ENCODE peak calls at places on chromosomes 13 and 19, in nine cellular contexts. H, C, J, E, X, Q, F, R and V are unnamed samples. For H3K4me1, the result is how much of the 10 kb centered on the place peaks cover.

GRCh38 chr19:13839193-13839937 is 37.6 kb upstream of the NANOS3 start:
- DNase-seq in H (peak), C (no peak), J (peak), E (peak), X (peak), Q (peak), F (peak), R (no peak), V (peak)

GRCh38 chr13:49400755-49401659 is 42.9 kb downstream of the CAB39L start:
- DNase-seq in H (peak), C (no peak), J (no peak), E (no peak), X (no peak), Q (peak), F (peak), R (peak), V (no peak)

GRCh38 chr19:11735375-11735774 is 3.4 kb downstream of the ZNF823 start:
- DNase-seq in H (no peak), C (no peak), J (no peak), E (no peak), X (no peak), Q (no peak), F (no peak), R (no peak), V (no peak)

GRCh38 chr13:103730407-103730806 is 664.2 kb upstream of the SLC10A2 start:
- DNase-seq in H (peak), C (no peak), J (no peak), E (no peak), X (no peak), Q (no peak), F (no peak), R (no peak), V (no peak)

GRCh38 chr19:1261512-1261862 is 7.6 kb upstream of the CIRBP start:
- DNase-seq in H (peak), C (no peak), J (peak), E (no peak), X (peak), Q (peak), F (no peak), R (no peak), V (peak)

GRCh38 chr19:607301-608154 is 17.8 kb downstream of the HCN2 start:
- DNase-seq in H (no peak), C (no peak), J (no peak), E (no peak), X (no peak), Q (no peak), F (no peak), R (no peak), V (no peak)

GRCh38 chr13:53357582-53357981 is 329.0 kb downstream of the OLFM4 start:
- DNase-seq in H (no peak), C (no peak), J (no peak), E (no peak), X (no peak), Q (no peak), F (no peak), R (no peak), V (no peak)

GRCh38 chr19:391199-391557 is 17.8 kb downstream of the C2CD4C start:
- DNase-seq in H (no peak), C (no peak), J (no peak), E (peak), X (no peak), Q (no peak), F (no peak), R (no peak), V (no peak)

GRCh38 chr13:111668451-111668850 is 348.0 kb downstream of the TEX29 start:
- DNase-seq in H (no peak), C (no peak), J (no peak), E (no peak), X (no peak), Q (no peak), F (no peak), R (no peak), V (peak)

GRCh38 chr13:67023088-67023893 is 206.8 kb downstream of the PCDH9 start:
- DNase-seq in H (no peak), C (no peak), J (no peak), E (no peak), X (no peak), Q (no peak), F (no peak), R (peak), V (no peak)

GRCh38 chr19:40771101-40771539 is 4.2 kb upstream of the MIA start:
- DNase-seq in H (no peak), C (no peak), J (no peak), E (no peak), X (peak), Q (peak), F (no peak), R (no peak), V (no peak)

GRCh38 chr13:71621152-71622124 is 245.6 kb downstream of the DACH1 start:
- DNase-seq in H (no peak), C (no peak), J (no peak), E (no peak), X (no peak), Q (no peak), F (no peak), R (no peak), V (no peak)

GRCh38 chr13:66069570-66069969 is 1160.6 kb downstream of the PCDH9 start:
- DNase-seq in H (no peak), C (no peak), J (no peak), E (no peak), X (no peak), Q (no peak), F (no peak), R (no peak), V (no peak)

GRCh38 chr19:20247016-20247683 is 80.1 kb downstream of the ZNF486 start:
- DNase-seq in H (peak), C (no peak), J (peak), E (no peak), X (no peak), Q (peak), F (peak), R (peak), V (peak)

GRCh38 chr13:99605417-99606321 is 104.4 kb downstream of the TM9SF2 start:
- DNase-seq in H (peak), C (peak), J (peak), E (peak), X (no peak), Q (peak), F (peak), R (peak), V (peak)

GRCh38 chr19:49848938-49849337 is 2.0 kb upstream of the PTOV1 start:
- DNase-seq in H (no peak), C (no peak), J (no peak), E (no peak), X (no peak), Q (no peak), F (no peak), R (no peak), V (no peak)

GRCh38 chr19:49847731-49848696 is 2.9 kb upstream of the PTOV1 start:
- DNase-seq in H (no peak), C (peak), J (no peak), E (no peak), X (peak), Q (peak), F (no peak), R (no peak), V (no peak)

GRCh38 chr19:49850221-49850486 is 805 bp upstream of the PTOV1 start:
- DNase-seq in H (no peak), C (no peak), J (no peak), E (no peak), X (no peak), Q (no peak), F (no peak), R (no peak), V (no peak)

GRCh38 chr19:49850487-49851342 is at the start of gene PTOV1:
- DNase-seq in H (peak), C (peak), J (peak), E (peak), X (peak), Q (peak), F (peak), R (peak), V (peak)

DNA sequence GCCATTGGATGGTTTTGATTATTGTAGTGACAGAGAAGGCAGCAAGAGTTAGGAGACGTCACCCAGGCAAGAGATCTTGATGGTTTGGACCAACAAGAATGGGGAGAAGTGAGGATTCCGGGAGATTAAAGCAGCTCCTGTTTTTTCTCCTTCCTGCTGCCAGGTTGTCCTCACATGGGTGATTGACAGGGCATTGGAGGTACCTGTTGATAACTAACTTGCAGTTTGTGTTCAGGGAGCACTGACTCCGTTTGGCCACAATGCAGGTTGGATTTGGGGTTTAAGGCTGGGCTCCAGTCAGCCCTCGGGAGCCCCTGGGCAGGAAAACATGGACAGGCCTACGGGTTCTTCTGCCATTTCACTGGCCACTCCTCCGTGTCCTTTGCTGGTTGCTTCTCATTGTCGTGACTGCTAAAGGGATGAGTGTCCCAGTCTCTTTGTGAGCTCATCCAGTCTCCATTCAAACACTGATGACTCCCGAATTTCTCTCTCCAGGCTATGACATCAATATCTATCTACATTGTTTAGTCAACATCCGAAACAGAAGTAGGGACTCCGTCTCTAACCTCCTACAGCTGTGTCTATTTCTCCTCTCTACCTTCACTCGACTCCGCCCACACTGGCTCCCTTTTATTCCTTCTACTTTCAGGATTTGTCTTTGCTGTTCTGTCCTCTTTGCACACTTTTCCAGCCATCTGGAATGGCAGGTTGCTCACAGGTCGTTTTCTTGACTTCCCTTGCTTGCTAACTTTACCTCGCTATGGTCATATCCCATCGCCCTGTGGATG is 1.3 kb upstream of the PTOV1 start:
- DNase-seq in H (no peak), C (no peak), J (no peak), E (no peak), X (no peak), Q (no peak), F (no peak), R (no peak), V (no peak)
- H3K4me3 ChIP-seq in H (peak), C (peak), J (peak), E (no peak), X (no peak), Q (peak), F (peak), R (peak), V (peak)

GRCh38 chr19:46470376-46470775 is 987 bp downstream of the PNMA8A start:
- DNase-seq in H (no peak), C (no peak), J (peak), E (no peak), X (no peak), Q (no peak), F (no peak), R (no peak), V (no peak)

GRCh38 chr19:46474211-46474610 is 2.8 kb upstream of the PNMA8A start:
- DNase-seq in H (no peak), C (no peak), J (peak), E (no peak), X (no peak), Q (peak), F (no peak), R (no peak), V (no peak)

GRCh38 chr19:46472592-46472991 is 1.2 kb upstream of the PNMA8A start:
- DNase-seq in H (no peak), C (no peak), J (peak), E (no peak), X (no peak), Q (peak), F (no peak), R (no peak), V (no peak)

GRCh38 chr19:46471116-46471733 is at the start of gene PNMA8A:
- DNase-seq in H (peak), C (no peak), J (peak), E (peak), X (peak), Q (peak), F (peak), R (peak), V (peak)

DNA sequence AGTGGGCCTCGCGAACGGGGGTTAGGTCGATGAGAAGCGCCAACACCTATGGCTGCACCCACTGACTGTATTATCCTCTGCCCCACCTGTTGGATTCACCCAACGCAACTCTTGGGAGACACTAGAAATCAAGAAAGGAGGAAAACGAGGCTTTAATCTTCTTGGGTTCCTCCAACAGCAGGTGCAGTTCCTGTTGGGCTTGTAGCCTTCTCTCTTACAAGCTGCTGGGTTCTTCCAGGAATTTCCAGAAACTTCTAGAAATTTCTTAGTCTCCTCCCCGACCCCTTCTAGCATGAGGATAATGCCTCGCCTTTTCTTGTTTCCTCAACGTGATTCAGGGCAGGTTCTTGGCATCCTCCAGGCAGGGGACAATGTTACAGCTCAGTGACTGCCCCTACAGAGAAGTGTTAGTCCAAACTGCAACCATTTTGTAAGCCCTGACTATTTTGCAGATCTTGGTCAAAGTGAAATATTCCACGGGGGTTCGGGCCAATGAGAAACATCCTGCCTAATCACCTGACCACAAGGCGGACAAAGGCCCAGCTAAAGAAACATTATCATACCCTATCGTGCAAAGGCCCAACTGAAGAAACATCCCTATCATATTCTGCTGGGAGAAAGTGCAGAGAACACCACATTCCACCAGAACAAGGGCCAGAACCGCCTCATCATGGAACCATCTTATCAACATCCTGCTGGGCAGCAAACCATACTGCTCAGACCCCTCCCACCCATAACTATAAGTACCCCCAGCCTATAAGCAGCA is 598 bp upstream of the PNMA8A start:
- DNase-seq in H (no peak), C (no peak), J (peak), E (no peak), X (no peak), Q (peak), F (no peak), R (no peak), V (no peak)
- H3K4me1 ChIP-seq in H (under half), C (under half), J (under half), E (under half), X (under half), Q (under half), F (under half), R (under half), V (under half)

GRCh38 chr13:41547253-41548000 is 90.1 kb downstream of the RGCC start:
- DNase-seq in H (peak), C (no peak), J (no peak), E (no peak), X (no peak), Q (no peak), F (no peak), R (no peak), V (peak)
- H3K27ac ChIP-seq in H (peak), C (no peak), J (peak), E (no peak), X (no peak), Q (no peak), F (peak), R (no peak), V (peak)

GRCh38 chr19:2487780-2488330 is 11.9 kb downstream of the GADD45B start:
- DNase-seq in H (no peak), C (no peak), J (no peak), E (peak), X (no peak), Q (peak), F (no peak), R (no peak), V (peak)

GRCh38 chr19:2487090-2487489 is 11.2 kb downstream of the GADD45B start:
- DNase-seq in H (no peak), C (no peak), J (no peak), E (no peak), X (no peak), Q (peak), F (no peak), R (no peak), V (peak)

GRCh38 chr19:2488942-2489731 is 13.2 kb downstream of the GADD45B start:
- DNase-seq in H (peak), C (no peak), J (peak), E (peak), X (peak), Q (peak), F (peak), R (no peak), V (peak)

GRCh38 chr19:2490659-2491058 is 14.7 kb downstream of the GADD45B start:
- DNase-seq in H (no peak), C (no peak), J (no peak), E (no peak), X (no peak), Q (peak), F (no peak), R (no peak), V (no peak)

DNA sequence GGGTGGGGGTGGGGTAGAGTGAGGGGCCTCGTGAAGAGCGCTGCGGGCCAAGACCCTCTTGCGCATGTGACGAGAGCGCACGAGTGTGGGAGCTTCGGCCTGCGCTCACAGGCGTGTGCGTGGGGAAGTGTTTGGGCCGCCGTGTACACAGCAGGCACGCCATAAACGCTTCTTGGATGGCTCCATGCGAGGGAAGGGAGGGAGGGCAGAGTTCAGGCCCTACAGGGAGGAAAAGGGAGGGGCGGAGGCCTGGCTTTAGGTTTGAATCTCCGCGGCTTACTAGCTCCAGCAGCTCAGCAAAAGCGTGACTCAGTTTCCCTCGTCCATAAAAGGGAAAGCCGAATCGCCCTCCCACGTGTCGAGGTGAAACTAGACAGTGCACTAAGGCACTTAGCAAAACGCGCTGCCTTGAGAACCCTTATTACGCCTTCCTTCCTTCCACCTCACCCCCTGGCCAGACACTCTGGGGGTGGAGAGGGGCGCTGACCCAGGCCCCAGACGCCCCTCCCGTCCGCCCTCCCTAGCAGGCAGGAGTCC is 12.5 kb downstream of the GADD45B start:
- DNase-seq in H (no peak), C (no peak), J (no peak), E (no peak), X (no peak), Q (peak), F (no peak), R (no peak), V (no peak)
- H3K4me3 ChIP-seq in H (no peak), C (no peak), J (peak), E (peak), X (peak), Q (no peak), F (peak), R (no peak), V (no peak)

DNA sequence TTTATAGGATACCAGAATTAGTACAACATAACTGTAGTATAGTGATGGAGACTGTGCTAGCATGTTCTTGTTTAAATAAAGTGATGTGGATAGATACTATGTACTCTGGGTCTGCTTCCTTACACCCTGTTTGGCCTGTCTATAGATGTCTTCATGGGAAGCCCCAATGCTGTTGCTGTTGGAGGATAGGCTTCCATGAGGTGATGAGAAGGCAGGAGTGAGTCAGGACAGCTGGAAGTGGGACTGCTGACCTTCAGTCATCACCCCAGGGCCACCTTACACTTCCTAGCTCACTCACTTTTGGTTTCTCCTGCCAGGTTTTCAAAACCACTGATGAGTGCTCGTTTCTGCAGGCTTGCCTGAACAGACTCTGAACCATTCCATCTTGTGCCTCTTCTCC is 4.2 kb downstream of the KCTD4 start:
- DNase-seq in H (no peak), C (no peak), J (no peak), E (no peak), X (no peak), Q (no peak), F (peak), R (no peak), V (no peak)
- H3K4me1 ChIP-seq in H (under half), C (under half), J (under half), E (under half), X (under half), Q (under half), F (under half), R (under half), V (under half)

GRCh38 chr19:4043410-4043809 is 23.3 kb downstream of the ZBTB7A start:
- DNase-seq in H (no peak), C (no peak), J (no peak), E (no peak), X (no peak), Q (no peak), F (no peak), R (no peak), V (no peak)

GRCh38 chr19:4043966-4044365 is 22.7 kb downstream of the ZBTB7A start:
- DNase-seq in H (no peak), C (no peak), J (no peak), E (no peak), X (no peak), Q (no peak), F (peak), R (no peak), V (no peak)

GRCh38 chr19:4042731-4043082 is 24.0 kb downstream of the ZBTB7A start:
- DNase-seq in H (no peak), C (no peak), J (peak), E (no peak), X (no peak), Q (no peak), F (peak), R (no peak), V (no peak)

GRCh38 chr19:4044927-4045557 is 21.7 kb downstream of the ZBTB7A start:
- DNase-seq in H (no peak), C (no peak), J (no peak), E (no peak), X (no peak), Q (no peak), F (no peak), R (no peak), V (peak)

DNA sequence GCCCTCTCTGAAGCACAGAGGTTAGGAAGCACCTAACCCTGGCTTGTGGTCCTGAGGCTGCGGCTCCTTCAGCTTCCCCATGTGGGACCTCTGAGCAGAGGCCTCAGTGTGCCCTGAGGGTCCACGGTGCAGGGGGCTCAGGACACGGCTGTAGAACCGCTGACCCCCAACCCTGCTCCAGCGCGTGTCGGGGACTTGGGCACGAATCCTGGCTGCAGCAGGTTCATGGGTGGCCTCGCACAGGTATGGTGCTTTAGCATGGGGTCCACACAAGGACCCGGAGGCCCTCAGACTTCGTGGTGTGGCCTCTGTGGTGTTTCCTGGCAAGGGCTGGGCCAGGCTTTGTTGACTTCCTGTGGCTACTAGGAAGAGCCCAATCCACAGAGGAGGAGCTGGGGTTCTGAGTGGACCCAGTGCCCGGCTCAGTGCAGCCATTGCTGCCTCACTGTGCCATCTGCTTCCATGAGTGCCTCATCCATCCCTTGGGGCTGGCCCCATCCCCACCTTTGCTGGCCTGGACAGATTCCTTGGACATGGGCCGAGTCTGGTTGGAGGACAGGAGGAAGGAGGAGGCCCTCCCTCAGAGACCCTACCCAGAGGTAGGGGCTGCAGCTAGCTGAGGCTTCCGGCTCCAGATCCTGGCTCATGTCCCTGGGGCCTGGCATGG is 24.5 kb downstream of the ZBTB7A start:
- DNase-seq in H (no peak), C (no peak), J (no peak), E (no peak), X (no peak), Q (no peak), F (no peak), R (no peak), V (no peak)
- H3K27ac ChIP-seq in H (peak), C (no peak), J (no peak), E (no peak), X (no peak), Q (no peak), F (no peak), R (no peak), V (no peak)